ENCODE peak calls at places on chromosomes 2 and 18, in eight cellular contexts. D is left kidney; N is C1 segment of cervical spinal cord; V is effector memory CD8-positive, alpha-beta T cell; W is neural progenitor cell; C is HFFc6; Z is NCI-H1092; H is NCI-H460. A is an unnamed sample.

GRCh38 chr2:234433201-234433600 is 63.7 kb downstream of the ARL4C start:
- DNase-seq in H (no peak), N (no peak), C (no peak), W (no peak), D (no peak), Z (no peak), V (no peak), A (no peak)

GRCh38 chr2:165793779-165794519 is at the start of gene GALNT3:
- DNase-seq in N (peak; percentile 22), H (no peak), Z (peak; percentile 28), V (peak; percentile 10), C (no peak), W (peak; percentile 68), D (peak; percentile 86), A (peak; percentile 91)

GRCh38 chr18:80197490-80197889 is 49.8 kb downstream of the PARD6G start:
- DNase-seq in V (no peak), D (peak; percentile 18), Z (no peak), W (no peak), H (no peak), C (no peak), N (no peak), A (peak; percentile 28)

GRCh38 chr2:12486205-12487118 is 230.3 kb upstream of the TRIB2 start:
- DNase-seq in H (no peak), Z (no peak), D (no peak), C (no peak), W (no peak), N (no peak), V (no peak), A (peak; percentile 66)

GRCh38 chr2:78749648-78750047 is 275.9 kb upstream of the REG3G start:
- DNase-seq in Z (no peak), N (no peak), D (no peak), W (no peak), C (no peak), V (no peak), H (no peak), A (no peak)

GRCh38 chr18:47113796-47114540 is 36.3 kb downstream of the HDHD2 start:
- DNase-seq in V (no peak), N (no peak), Z (no peak), H (no peak), D (no peak), W (peak; percentile 63), C (peak; percentile 50), A (peak; percentile 85)

GRCh38 chr2:180208841-180209240 is 201.7 kb upstream of the CWC22 start:
- DNase-seq in Z (no peak), D (no peak), H (no peak), W (no peak), C (no peak), N (no peak), V (no peak), A (peak; percentile 37)

GRCh38 chr2:171185941-171186340 is 25.2 kb upstream of the TLK1 start:
- DNase-seq in D (no peak), C (peak; percentile 80), V (no peak), Z (no peak), H (no peak), N (no peak), W (no peak), A (no peak)

GRCh38 chr2:207655000-207655399 is 29.8 kb upstream of the METTL21A start:
- DNase-seq in H (no peak), C (no peak), D (no peak), Z (no peak), W (no peak), N (no peak), V (no peak), A (no peak)

GRCh38 chr2:128090909-128091690 is at the start of gene UGGT1:
- DNase-seq in Z (peak; percentile 92), C (peak; percentile 96), D (peak; percentile 99), H (peak; percentile 96), V (peak; percentile 91), W (peak; percentile 97), N (peak; percentile 87), A (peak; percentile 99)

GRCh38 chr2:21757805-21758204 is 634.0 kb downstream of the TDRD15 start:
- DNase-seq in W (peak; percentile 14), C (no peak), H (no peak), Z (no peak), D (no peak), N (no peak), V (no peak), A (peak; percentile 21)

GRCh38 chr2:203973000-203973399 is 36.4 kb downstream of the ICOS start:
- DNase-seq in W (no peak), N (no peak), D (no peak), Z (no peak), H (no peak), V (no peak), C (no peak), A (no peak)

GRCh38 chr2:214126135-214126534 is 284.7 kb upstream of the VWC2L start:
- DNase-seq in N (no peak), H (no peak), V (no peak), D (no peak), C (peak; percentile 35), Z (no peak), W (no peak), A (peak; percentile 67)

GRCh38 chr18:27778441-27778840 is 398.5 kb downstream of the CDH2 start:
- DNase-seq in V (no peak), W (peak; percentile 39), H (no peak), D (peak; percentile 17), N (no peak), C (peak; percentile 33), Z (peak; percentile 29), A (peak; percentile 42)

GRCh38 chr2:68041704-68042245 is 21.0 kb downstream of the C1D start:
- DNase-seq in H (no peak), N (no peak), V (no peak), W (no peak), Z (no peak), C (no peak), D (no peak), A (no peak)

GRCh38 chr2:132804045-132804444 is 134.0 kb upstream of the LYPD1 start:
- DNase-seq in C (peak; percentile 15), H (peak; percentile 54), V (no peak), N (peak; percentile 5), W (no peak), Z (peak; percentile 11), D (no peak), A (peak; percentile 55)

GRCh38 chr18:1092228-1092627 is 187.6 kb downstream of the ADCYAP1 start:
- DNase-seq in Z (no peak), H (no peak), V (no peak), N (no peak), C (no peak), D (peak; percentile 76), W (peak; percentile 39), A (peak; percentile 42)

GRCh38 chr18:49149011-49149410 is 198.2 kb upstream of the SMAD7 start:
- DNase-seq in Z (no peak), W (no peak), N (no peak), C (no peak), D (no peak), H (no peak), V (no peak), A (no peak)

GRCh38 chr2:39803839-39804238 is 24.8 kb upstream of the THUMPD2 start:
- DNase-seq in W (no peak), D (no peak), H (no peak), N (no peak), V (no peak), C (no peak), Z (no peak), A (no peak)

GRCh38 chr2:2229898-2230817 is 100.9 kb downstream of the MYT1L start:
- DNase-seq in V (no peak), N (peak; percentile 6), C (no peak), D (peak; percentile 11), W (no peak), H (no peak), Z (peak; percentile 16), A (peak; percentile 8)

GRCh38 chr18:45321520-45321919 is 293.8 kb upstream of the SLC14A2 start:
- DNase-seq in H (no peak), C (no peak), V (no peak), W (no peak), N (no peak), Z (no peak), D (peak; percentile 43), A (no peak)

GRCh38 chr2:36473230-36473629 is 117.7 kb downstream of the CRIM1 start:
- DNase-seq in W (no peak), D (no peak), Z (no peak), V (no peak), N (no peak), C (no peak), H (no peak), A (no peak)

GRCh38 chr2:84889332-84889731 is 8.4 kb upstream of the TRABD2A start:
- DNase-seq in C (no peak), H (no peak), D (no peak), N (no peak), V (no peak), Z (no peak), W (no peak), A (no peak)

GRCh38 chr2:152466041-152466440 is 131.1 kb downstream of the FMNL2 start:
- DNase-seq in N (peak; percentile 25), C (no peak), D (no peak), H (no peak), V (no peak), Z (no peak), W (no peak), A (no peak)

GRCh38 chr18:36593001-36593400 is 235.8 kb downstream of the TPGS2 start:
- DNase-seq in H (no peak), W (no peak), N (no peak), Z (no peak), D (no peak), C (peak; percentile 35), V (no peak), A (no peak)

A was measured in mesendoderm.